ENCODE peak calls at places on chromosomes 12 and 14, in nine cellular contexts. F is heart right ventricle, Y is PC-3, L is upper lobe of left lung, M is colonic mucosa, P is gastrocnemius medialis, T is IMR-90, A is right cardiac atrium, X is uterus. E is an unnamed sample.
A peak's percentile ranks its signal among the peaks of the same experiment; 100 is the strongest.

GRCh38 chr12:59079029-59079428 is 158.7 kb upstream of the LRIG3 start:
- DNase-seq in F (no peak), Y (no peak), L (no peak), M (no peak), P (no peak), T (no peak), A (no peak), X (no peak), E (no peak)

GRCh38 chr12:75479963-75480461 is 543 bp upstream of the GLIPR1 start:
- DNase-seq in F (no peak), Y (peak; percentile 49), L (no peak), M (no peak), P (no peak), T (peak; percentile 81), A (no peak), X (no peak), E (no peak)

GRCh38 chr14:104451474-104451873 is 128.1 kb upstream of the C14orf180 start:
- DNase-seq in F (no peak), Y (no peak), L (no peak), M (peak; percentile 6), P (no peak), T (no peak), A (no peak), X (no peak), E (no peak)

GRCh38 chr12:56206373-56207166 is 15.2 kb downstream of the RNF41 start:
- DNase-seq in F (peak; percentile 24), Y (peak; percentile 64), L (no peak), M (peak; percentile 77), P (peak; percentile 56), T (peak; percentile 54), A (peak; percentile 75), X (peak; percentile 38), E (peak; percentile 50)

GRCh38 chr12:75984577-75985182 is 46.9 kb downstream of the PHLDA1 start:
- DNase-seq in F (no peak), Y (no peak), L (no peak), M (no peak), P (no peak), T (no peak), A (no peak), X (no peak), E (no peak)

GRCh38 chr14:81245771-81246170 is 25.0 kb upstream of the GTF2A1 start:
- DNase-seq in F (no peak), Y (no peak), L (no peak), M (no peak), P (no peak), T (no peak), A (no peak), X (no peak), E (no peak)

GRCh38 chr12:114400925-114401324 is 5.0 kb downstream of the TBX5 start:
- DNase-seq in F (peak; percentile 46), Y (no peak), L (peak; percentile 83), M (no peak), P (no peak), T (peak; percentile 96), A (peak; percentile 87), X (no peak), E (no peak)

GRCh38 chr12:101792046-101792931 is 38.5 kb downstream of the GNPTAB start:
- DNase-seq in F (no peak), Y (peak; percentile 20), L (no peak), M (no peak), P (no peak), T (no peak), A (no peak), X (no peak), E (no peak)

DNA sequence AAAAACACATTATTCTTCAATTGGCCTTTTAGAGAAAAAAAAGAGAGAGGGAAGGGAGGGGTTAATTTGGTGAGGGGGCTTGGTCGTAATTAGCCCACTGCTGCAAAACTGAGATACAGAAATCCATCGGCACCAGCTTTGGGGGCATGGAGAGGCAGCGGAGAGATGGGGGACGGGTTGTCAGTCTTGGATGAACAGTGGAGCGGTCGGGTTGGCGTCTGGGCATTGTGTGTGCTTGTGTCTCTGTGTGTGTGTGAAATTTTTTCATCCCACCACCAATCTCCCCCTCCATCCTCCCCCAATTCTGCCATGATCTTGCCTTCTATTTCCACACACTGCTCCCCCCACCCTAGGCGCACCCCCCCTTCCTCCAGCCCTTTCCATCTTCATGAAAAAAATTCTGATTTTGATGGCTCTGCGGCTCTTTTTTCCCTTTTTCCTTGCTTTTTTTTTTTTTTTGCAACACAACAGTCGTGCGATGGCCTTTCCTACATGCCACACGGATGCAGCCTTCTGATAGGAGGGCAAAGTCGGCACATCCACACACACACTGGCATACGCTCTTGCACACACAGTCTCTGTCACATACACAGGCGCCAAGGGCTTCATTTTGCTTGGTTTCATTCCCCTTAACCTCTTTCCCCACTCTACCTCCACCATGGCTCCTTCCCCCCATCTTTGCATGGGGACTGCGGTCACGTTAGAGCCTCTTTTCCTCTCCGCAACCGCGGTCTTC is 3.3 kb downstream of the NRXN3 start:
- DNase-seq in F (no peak), Y (no peak), L (no peak), M (no peak), P (no peak), T (no peak), A (no peak), X (no peak), E (no peak)
- H3K4me3 ChIP-seq in F (no peak overlapping the region), Y (no peak overlapping the region), L (no peak overlapping the region), M (no peak overlapping the region), P (no peak overlapping the region), T (no peak overlapping the region), A (no peak overlapping the region), X (no peak overlapping the region), E (no peak overlapping the region)

DNA sequence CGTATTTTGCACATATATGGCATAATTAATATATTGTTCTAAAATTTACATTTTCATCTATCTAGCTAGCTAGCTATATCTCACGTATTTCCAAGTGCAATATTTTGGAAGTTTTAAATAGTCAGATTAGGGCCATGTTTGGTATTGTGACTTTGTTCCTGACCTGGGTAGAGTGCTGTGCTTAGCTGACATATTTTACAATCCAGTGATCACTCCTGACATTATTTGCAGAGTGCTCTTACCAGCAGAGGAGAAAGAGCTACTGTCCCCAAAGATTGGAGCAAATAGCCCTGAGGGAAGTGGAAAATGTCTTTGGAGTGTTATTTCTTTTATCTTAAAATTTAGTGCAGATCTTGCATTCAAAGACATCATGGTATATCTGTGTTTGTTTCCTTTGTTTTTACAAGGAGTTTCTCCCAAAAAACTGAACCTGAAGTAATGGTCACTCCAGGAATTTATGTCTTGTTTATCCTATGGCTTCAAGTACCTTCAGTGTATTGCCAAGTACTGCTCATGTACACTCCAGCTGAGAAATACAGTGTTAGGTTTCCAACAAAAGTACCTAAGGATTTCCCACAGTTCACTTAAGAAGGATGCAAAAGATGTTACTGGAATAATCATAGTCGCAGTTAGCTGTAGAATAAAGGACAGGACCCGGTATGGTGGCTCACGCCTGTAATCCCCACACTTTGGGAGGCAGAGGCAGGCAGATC is 49.4 kb upstream of the PSMA6 start:
- DNase-seq in F (no peak), Y (no peak), L (no peak), M (no peak), P (no peak), T (no peak), A (no peak), X (no peak), E (no peak)
- H3K27ac ChIP-seq in F (no peak overlapping the region), Y (no peak overlapping the region), L (no peak overlapping the region), M (no peak overlapping the region), P (no peak overlapping the region), T (no peak overlapping the region), A (no peak overlapping the region), X (no peak overlapping the region), E (no peak overlapping the region)

GRCh38 chr12:96000858-96001257 is 4.7 kb upstream of the HAL start:
- DNase-seq in F (no peak), Y (no peak), L (no peak), M (no peak), P (no peak), T (no peak), A (no peak), X (no peak), E (no peak)

GRCh38 chr12:95997276-95997675 is 1.1 kb upstream of the HAL start:
- DNase-seq in F (no peak), Y (no peak), L (no peak), M (no peak), P (no peak), T (no peak), A (no peak), X (no peak), E (no peak)

GRCh38 chr12:95997911-95998510 is 1.9 kb upstream of the HAL start:
- DNase-seq in F (no peak), Y (peak; percentile 5), L (no peak), M (no peak), P (no peak), T (peak; percentile 4), A (no peak), X (no peak), E (no peak)

GRCh38 chr12:95999484-95999883 is 3.3 kb upstream of the HAL start:
- DNase-seq in F (no peak), Y (no peak), L (no peak), M (no peak), P (no peak), T (no peak), A (no peak), X (no peak), E (no peak)

GRCh38 chr12:95998611-95999300 is 2.6 kb upstream of the HAL start:
- DNase-seq in F (no peak), Y (peak; percentile 63), L (no peak), M (peak; percentile 48), P (no peak), T (peak; percentile 61), A (no peak), X (no peak), E (peak; percentile 22)
- H3K4me3 ChIP-seq in F (no peak overlapping the region), Y (no peak overlapping the region), L (no peak overlapping the region), M (no peak overlapping the region), P (no peak overlapping the region), T (no peak overlapping the region), A (no peak overlapping the region), X (no peak overlapping the region), E (no peak overlapping the region)

GRCh38 chr12:46663297-46663696 is 162.5 kb downstream of the SLC38A4 start:
- DNase-seq in F (no peak), Y (peak; percentile 58), L (no peak), M (no peak), P (peak; percentile 24), T (no peak), A (no peak), X (no peak), E (no peak)

GRCh38 chr12:46660719-46661118 is 165.1 kb downstream of the SLC38A4 start:
- DNase-seq in F (no peak), Y (no peak), L (no peak), M (no peak), P (no peak), T (peak; percentile 61), A (no peak), X (no peak), E (no peak)

GRCh38 chr12:46667547-46667946 is 158.2 kb downstream of the SLC38A4 start:
- DNase-seq in F (no peak), Y (peak; percentile 59), L (no peak), M (no peak), P (no peak), T (peak; percentile 49), A (no peak), X (no peak), E (no peak)

GRCh38 chr12:46661161-46661845 is 164.5 kb downstream of the SLC38A4 start:
- DNase-seq in F (no peak), Y (peak; percentile 80), L (no peak), M (peak; percentile 33), P (no peak), T (peak; percentile 95), A (no peak), X (no peak), E (peak; percentile 83)

DNA sequence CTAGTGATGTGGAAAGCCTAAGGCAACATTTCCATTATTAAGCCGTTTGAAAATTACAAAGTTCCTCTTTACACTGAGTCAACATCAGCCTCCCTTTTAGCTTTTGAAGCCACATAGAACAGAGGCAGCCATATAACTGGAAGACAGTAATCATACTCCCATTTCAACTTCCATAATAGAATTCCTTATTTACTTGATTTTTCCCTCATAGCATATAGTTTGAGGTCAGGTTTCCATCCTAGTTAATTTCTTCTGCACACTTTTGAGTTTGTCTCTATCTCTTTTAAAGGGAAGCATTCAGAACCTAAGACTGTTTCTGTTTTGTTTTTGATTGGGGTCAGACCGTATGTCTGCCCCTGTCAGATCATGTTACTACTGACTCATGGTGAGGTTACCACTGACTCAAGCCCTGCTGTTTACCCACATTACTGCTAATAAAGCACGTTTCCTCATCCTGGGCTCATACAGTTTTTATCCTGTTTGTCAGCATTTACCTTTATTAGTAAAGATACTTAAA is 161.0 kb downstream of the SLC38A4 start:
- DNase-seq in F (no peak), Y (peak; percentile 96), L (no peak), M (no peak), P (peak; percentile 33), T (peak; percentile 96), A (no peak), X (no peak), E (peak; percentile 83)
- H3K27ac ChIP-seq in F (no peak overlapping the region), Y (peak overlapping the region; percentile 82), L (no peak overlapping the region), M (no peak overlapping the region), P (peak overlapping the region; percentile 78), T (peak overlapping the region; percentile 17), A (no peak overlapping the region), X (peak overlapping the region; percentile 80), E (peak overlapping the region; percentile 29)

E was measured in SJCRH30.